ENCODE peak calls at places on chromosomes 12 and 14, in five cellular contexts. O is H1, G is mesendoderm, V is IMR-90, S is H9. U is an unnamed sample.
A peak's percentile ranks its signal among the peaks of the same experiment; 100 is the strongest.

GRCh38 chr12:27571463-27571862 is 47.5 kb downstream of the PPFIBP1 start:
- DNase-seq in O (no peak), G (no peak), V (peak; percentile 91), S (no peak), U (no peak)

GRCh38 chr12:110249105-110249504 is 31.9 kb upstream of the ATP2A2 start:
- DNase-seq in O (no peak), G (no peak), V (peak; percentile 70), S (peak; percentile 14), U (no peak)

GRCh38 chr12:70006619-70006973 is 181.6 kb downstream of the MYRFL start:
- DNase-seq in O (no peak), G (no peak), V (no peak), S (no peak), U (no peak)

GRCh38 chr12:65430571-65431306 is 152.3 kb downstream of the MSRB3 start:
- DNase-seq in O (no peak), G (peak; percentile 70), V (peak; percentile 63), S (no peak), U (no peak)

GRCh38 chr12:6936378-6936638 is 7.3 kb upstream of the RNU7-1 start:
- DNase-seq in O (no peak), G (no peak), V (no peak), S (no peak), U (no peak)

GRCh38 chr12:116284401-116284800 is 6.9 kb upstream of the MED13L start:
- DNase-seq in O (no peak), G (no peak), V (no peak), S (no peak), U (no peak)

GRCh38 chr14:77299776-77300175 is 20.9 kb downstream of the POMT2 start:
- DNase-seq in O (no peak), G (no peak), V (no peak), S (no peak), U (no peak)

GRCh38 chr12:14710632-14711324 is 14.4 kb upstream of the GUCY2C start:
- DNase-seq in O (no peak), G (peak; percentile 53), V (no peak), S (no peak), U (no peak)

GRCh38 chr14:80940146-80940545 is 1.4 kb downstream of the CEP128 start:
- DNase-seq in O (no peak), G (no peak), V (no peak), S (no peak), U (no peak)

GRCh38 chr14:74619672-74620131 is 7.7 kb upstream of the LTBP2 start:
- DNase-seq in O (no peak), G (peak; percentile 64), V (peak; percentile 98), S (no peak), U (no peak)

GRCh38 chr12:116456683-116457082 is 102.5 kb upstream of the MAP1LC3B2 start:
- DNase-seq in O (no peak), G (no peak), V (no peak), S (no peak), U (no peak)

GRCh38 chr12:20194171-20194570 is 174.2 kb upstream of the PDE3A start:
- DNase-seq in O (no peak), G (peak; percentile 89), V (peak; percentile 17), S (peak; percentile 81), U (no peak)

GRCh38 chr12:112252184-112252583 is 126.8 kb downstream of the TRAFD1 start:
- DNase-seq in O (no peak), G (no peak), V (peak; percentile 59), S (no peak), U (no peak)

GRCh38 chr12:46089414-46090162 is 99.2 kb upstream of the SCAF11 start:
- DNase-seq in O (no peak), G (no peak), V (no peak), S (no peak), U (no peak)

GRCh38 chr12:15584366-15585041 is 204.7 kb downstream of the EPS8 start:
- DNase-seq in O (no peak), G (peak; percentile 53), V (peak; percentile 83), S (no peak), U (peak; percentile 21)

GRCh38 chr12:1044697-1045096 is 53.7 kb downstream of the ERC1 start:
- DNase-seq in O (no peak), G (no peak), V (peak; percentile 53), S (no peak), U (no peak)

GRCh38 chr14:23056956-23057756 is at the start of gene CDH24:
- DNase-seq in O (peak; percentile 83), G (peak; percentile 79), V (peak; percentile 57), S (peak; percentile 65), U (peak; percentile 78)

GRCh38 chr12:54005853-54006699 is 2.7 kb upstream of the HOXC8 start:
- DNase-seq in O (peak; percentile 98), G (peak; percentile 86), V (peak; percentile 62), S (peak; percentile 92), U (peak; percentile 94)

GRCh38 chr12:132033627-132034026 is 83.9 kb downstream of the EP400 start:
- DNase-seq in O (no peak), G (no peak), V (no peak), S (no peak), U (no peak)

GRCh38 chr12:108543642-108544041 is 17.3 kb downstream of the SART3 start:
- DNase-seq in O (no peak), G (no peak), V (no peak), S (no peak), U (no peak)

GRCh38 chr12:108633534-108634224 is at the start of gene SELPLG:
- DNase-seq in O (no peak), G (no peak), V (no peak), S (peak; percentile 30), U (no peak)

GRCh38 chr14:55122441-55122986 is 6.5 kb upstream of the LGALS3 start:
- DNase-seq in O (no peak), G (no peak), V (peak; percentile 34), S (no peak), U (no peak)

GRCh38 chr12:99372257-99372933 is 275.2 kb upstream of the GARIN6 start:
- DNase-seq in O (no peak), G (no peak), V (no peak), S (no peak), U (no peak)

GRCh38 chr12:1533602-1534304 is 60.6 kb downstream of the FBXL14 start:
- DNase-seq in O (no peak), G (no peak), V (peak; percentile 43), S (peak; percentile 25), U (no peak)

GRCh38 chr12:57008113-57008687 is 1.9 kb upstream of the ZBTB39 start:
- DNase-seq in O (no peak), G (peak; percentile 83), V (peak; percentile 82), S (no peak), U (peak; percentile 23)

GRCh38 chr14:92928961-92929688 is 6.2 kb downstream of the CHGA start:
- DNase-seq in O (no peak), G (no peak), V (no peak), S (no peak), U (no peak)

GRCh38 chr14:78341827-78342389 is 171.7 kb downstream of the NRXN3 start:
- DNase-seq in O (no peak), G (no peak), V (no peak), S (no peak), U (no peak)

GRCh38 chr12:26845057-26845666 is 12.2 kb upstream of the ITPR2 start:
- DNase-seq in O (peak; percentile 76), G (peak; percentile 57), V (peak; percentile 34), S (peak; percentile 68), U (peak; percentile 29)

GRCh38 chr12:93855265-93855664 is 178.1 kb downstream of the CRADD start:
- DNase-seq in O (no peak), G (no peak), V (no peak), S (no peak), U (no peak)

GRCh38 chr14:104563742-104564615 is 15.6 kb upstream of the C14orf180 start:
- DNase-seq in O (peak; percentile 96), G (peak; percentile 88), V (peak; percentile 34), S (peak; percentile 94), U (peak; percentile 67)

GRCh38 chr12:114628199-114628598 is 55.8 kb downstream of the TBX3 start:
- DNase-seq in O (no peak), G (peak; percentile 94), V (no peak), S (peak; percentile 39), U (no peak)

GRCh38 chr12:54287316-54288157 is 7.0 kb downstream of the HNRNPA1 start:
- DNase-seq in O (no peak), G (peak; percentile 16), V (no peak), S (peak; percentile 48), U (no peak)

GRCh38 chr12:87405918-87406317 is 623.3 kb downstream of the C12orf50 start:
- DNase-seq in O (no peak), G (no peak), V (no peak), S (no peak), U (no peak)

GRCh38 chr12:31362759-31363415 is 36.9 kb upstream of the SINHCAF start:
- DNase-seq in O (peak; percentile 58), G (peak; percentile 80), V (no peak), S (peak; percentile 73), U (peak; percentile 24)
- H3K18ac ChIP-seq in O (peak overlapping the region; percentile 91), G (peak overlapping the region; percentile 63), V (no peak overlapping the region), S (no peak overlapping the region), U (peak overlapping the region; percentile 68)

GRCh38 chr14:60722836-60723217 is 1.3 kb downstream of the SIX4 start:
- DNase-seq in O (no peak), G (peak; percentile 72), V (peak; percentile 11), S (peak; percentile 56), U (peak; percentile 50)

GRCh38 chr14:60724080-60724618 is at the start of gene SIX4:
- DNase-seq in O (peak; percentile 77), G (peak; percentile 95), V (peak; percentile 92), S (peak; percentile 94), U (peak; percentile 73)

GRCh38 chr14:60722163-60722835 is 1.9 kb downstream of the SIX4 start:
- DNase-seq in O (peak; percentile 82), G (peak; percentile 82), V (peak; percentile 79), S (peak; percentile 72), U (peak; percentile 72)

GRCh38 chr14:60721331-60722162 is 2.6 kb downstream of the SIX4 start:
- DNase-seq in O (peak; percentile 78), G (peak; percentile 78), V (peak; percentile 84), S (peak; percentile 71), U (peak; percentile 47)

GRCh38 chr14:60723218-60724079 is 702 bp downstream of the SIX4 start:
- DNase-seq in O (peak; percentile 75), G (peak; percentile 81), V (peak; percentile 62), S (peak; percentile 62), U (peak; percentile 51)
- H4K8ac ChIP-seq in O (peak overlapping the region; percentile 97), G (no peak overlapping the region), V (peak overlapping the region; percentile 21), S (no peak overlapping the region), U (no peak overlapping the region)

GRCh38 chr12:31431721-31432120 is 105.8 kb upstream of the SINHCAF start:
- DNase-seq in O (peak; percentile 27), G (no peak), V (peak; percentile 71), S (no peak), U (no peak)
- H3K9ac ChIP-seq in O (no peak overlapping the region), G (no peak overlapping the region), V (no peak overlapping the region), S (no peak overlapping the region), U (no peak overlapping the region)

DNA sequence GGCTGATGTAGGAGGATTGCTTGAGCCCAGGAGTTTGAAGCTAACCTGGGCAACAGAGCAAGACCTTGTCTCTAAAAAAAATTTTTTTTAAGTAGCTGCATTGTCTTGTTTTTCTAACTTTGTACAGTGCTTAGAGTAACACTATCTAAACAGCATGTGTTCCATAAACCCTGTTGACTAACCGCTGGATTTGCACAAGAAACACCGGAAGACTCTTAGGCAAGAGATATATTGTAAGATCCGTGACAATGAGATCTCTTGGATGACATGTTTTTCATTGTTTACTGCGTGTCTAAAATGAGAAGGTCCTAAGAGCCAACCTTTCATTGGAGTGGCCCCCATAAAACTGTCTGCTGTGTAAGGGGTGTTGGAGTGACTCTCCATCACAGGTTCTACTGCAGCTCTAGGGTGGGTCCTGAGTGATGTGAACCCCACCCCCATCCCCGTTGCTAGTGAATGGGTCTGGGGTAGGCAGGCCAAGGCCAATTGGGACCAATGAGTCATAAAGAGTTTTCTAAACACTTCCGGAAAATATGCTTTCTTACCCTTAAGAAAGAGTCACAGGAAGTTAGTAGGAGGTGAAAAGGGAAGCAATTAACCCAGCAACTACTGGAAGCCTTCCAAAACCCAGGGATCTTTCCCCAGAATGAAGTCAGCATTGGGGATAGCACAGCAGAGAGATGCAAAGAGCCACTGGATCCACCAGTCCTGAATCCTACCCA is 24.3 kb upstream of the PCNX1 start:
- DNase-seq in O (no peak), G (no peak), V (peak; percentile 66), S (no peak), U (no peak)
- H3K18ac ChIP-seq in O (no peak overlapping the region), G (no peak overlapping the region), V (no peak overlapping the region), S (no peak overlapping the region), U (no peak overlapping the region)

U was measured in neuronal stem cell.